ENCODE peak calls at places on chromosomes 4 and X, in five cellular contexts. B is NCI-H1436 treated with DMSO at 0.1 percent for 48 hours, Q is NCI-H510A, L is Caki2, R is EL. S is an unnamed sample.
A peak's percentile ranks its signal among the peaks of the same experiment; 100 is the strongest.

GRCh38 chrX:912677-913076 is 282.1 kb downstream of the SHOX start:
- DNase-seq in L (no peak), R (no peak), Q (no peak), B (no peak), S (no peak)

GRCh38 chrX:11464360-11464759 is 171.1 kb downstream of the AMELX start:
- DNase-seq in B (no peak), Q (no peak), L (no peak), R (no peak), S (no peak)

GRCh38 chrX:118254611-118255010 is 91.3 kb upstream of the WDR44 start:
- DNase-seq in R (peak; percentile 29), B (peak; percentile 22), Q (no peak), L (peak; percentile 18), S (peak; percentile 7)

GRCh38 chrX:57565198-57565597 is 26.6 kb upstream of the ZXDB start:
- DNase-seq in L (no peak), Q (no peak), B (no peak), R (no peak), S (peak; percentile 8)

GRCh38 chrX:14039344-14039743 is 9.7 kb upstream of the GEMIN8 start:
- DNase-seq in B (no peak), Q (no peak), R (peak; percentile 23), L (no peak), S (peak; percentile 69)

GRCh38 chr4:47145630-47146029 is 114.3 kb downstream of the GABRB1 start:
- DNase-seq in R (peak; percentile 75), B (no peak), L (peak; percentile 31), Q (no peak), S (no peak)

GRCh38 chr4:15003441-15003890 is 1.2 kb downstream of the CPEB2 start:
- DNase-seq in R (no peak), B (no peak), Q (no peak), L (no peak), S (peak; percentile 63)

GRCh38 chr4:151182455-151182854 is 83.0 kb downstream of the RPS3A start:
- DNase-seq in L (no peak), Q (no peak), B (no peak), R (no peak), S (no peak)

GRCh38 chr4:132063829-132064228 is 1085.3 kb upstream of the PCDH10 start:
- DNase-seq in L (no peak), R (no peak), Q (no peak), B (peak; percentile 23), S (no peak)

GRCh38 chrX:72126048-72126415 is 5.7 kb downstream of the RTL5 start:
- DNase-seq in L (no peak), R (no peak), B (no peak), Q (no peak), S (no peak)

GRCh38 chr4:77021614-77022089 is 54.1 kb downstream of the CCNI start:
- DNase-seq in Q (no peak), B (no peak), L (no peak), R (peak; percentile 76), S (no peak)

GRCh38 chrX:78944351-78944750 is 840 bp upstream of the P2RY10 start:
- DNase-seq in L (no peak), B (no peak), R (no peak), Q (no peak), S (no peak)

GRCh38 chr4:44791842-44792241 is 65.5 kb upstream of the GNPDA2 start:
- DNase-seq in Q (no peak), R (no peak), L (no peak), B (no peak), S (no peak)

GRCh38 chr4:48542888-48543287 is 52.8 kb downstream of the ZAR1 start:
- DNase-seq in R (no peak), L (no peak), Q (no peak), B (no peak), S (no peak)

GRCh38 chr4:30716158-30716557 is 4.0 kb upstream of the PCDH7 start:
- DNase-seq in L (peak; percentile 57), B (no peak), R (peak; percentile 18), Q (no peak), S (no peak)

GRCh38 chr4:56183344-56183959 is 203.8 kb downstream of the AASDH start:
- DNase-seq in R (no peak), Q (no peak), B (no peak), L (no peak), S (no peak)

GRCh38 chr4:102623622-102624021 is 122.5 kb downstream of the NFKB1 start:
- DNase-seq in Q (no peak), R (peak; percentile 53), L (peak; percentile 35), B (no peak), S (no peak)